ENCODE peak calls at places on chromosomes 2 and 18, in five cellular contexts. One of them, this sample, is unnamed.

GRCh38 chr18:6950641-6951040 is 167.0 kb downstream of the LAMA1 start:
- DNase-seq in choroid plexus epithelial cell: no peak
- DNase-seq in right lobe of liver: no peak
- DNase-seq in body of pancreas: peak
- DNase-seq in cardiac fibroblast: no peak
- DNase-seq in this sample: no peak

GRCh38 chr2:240604939-240605716 is 18.6 kb downstream of the CAPN10 start:
- DNase-seq in choroid plexus epithelial cell: no peak
- DNase-seq in right lobe of liver: peak
- DNase-seq in body of pancreas: no peak
- DNase-seq in cardiac fibroblast: no peak
- DNase-seq in this sample: no peak

GRCh38 chr2:230877737-230878598 is 13.2 kb downstream of the ITM2C start:
- DNase-seq in choroid plexus epithelial cell: no peak
- DNase-seq in right lobe of liver: peak
- DNase-seq in body of pancreas: no peak
- DNase-seq in cardiac fibroblast: no peak
- DNase-seq in this sample: no peak

GRCh38 chr18:51867767-51868166 is 472.2 kb upstream of the DCC start:
- DNase-seq in choroid plexus epithelial cell: peak
- DNase-seq in right lobe of liver: no peak
- DNase-seq in body of pancreas: peak
- DNase-seq in cardiac fibroblast: peak
- DNase-seq in this sample: no peak

GRCh38 chr2:144686518-144687215 is 166.7 kb upstream of the ZEB2 start:
- DNase-seq in choroid plexus epithelial cell: no peak
- DNase-seq in right lobe of liver: no peak
- DNase-seq in body of pancreas: no peak
- DNase-seq in cardiac fibroblast: no peak
- DNase-seq in this sample: no peak

GRCh38 chr2:148978026-148978685 is 60.3 kb upstream of the LYPD6B start:
- DNase-seq in choroid plexus epithelial cell: no peak
- DNase-seq in right lobe of liver: no peak
- DNase-seq in body of pancreas: no peak
- DNase-seq in cardiac fibroblast: no peak
- DNase-seq in this sample: no peak

GRCh38 chr18:22483407-22483806 is 65.7 kb upstream of the CTAGE1 start:
- DNase-seq in choroid plexus epithelial cell: no peak
- DNase-seq in right lobe of liver: no peak
- DNase-seq in body of pancreas: no peak
- DNase-seq in cardiac fibroblast: no peak
- DNase-seq in this sample: no peak

GRCh38 chr2:208266641-208267335 is 733 bp downstream of the PIKFYVE start:
- DNase-seq in choroid plexus epithelial cell: peak
- DNase-seq in right lobe of liver: no peak
- DNase-seq in body of pancreas: no peak
- DNase-seq in cardiac fibroblast: peak
- DNase-seq in this sample: no peak

GRCh38 chr2:105038383-105039061 is 653 bp downstream of the MRPS9 start:
- DNase-seq in choroid plexus epithelial cell: peak
- DNase-seq in right lobe of liver: no peak
- DNase-seq in body of pancreas: no peak
- DNase-seq in cardiac fibroblast: no peak
- DNase-seq in this sample: no peak

GRCh38 chr2:160630801-160631590 is 137.4 kb upstream of the RBMS1 start:
- DNase-seq in choroid plexus epithelial cell: peak
- DNase-seq in right lobe of liver: no peak
- DNase-seq in body of pancreas: no peak
- DNase-seq in cardiac fibroblast: peak
- DNase-seq in this sample: no peak

GRCh38 chr2:125310671-125311364 is 1285.7 kb downstream of the CNTNAP5 start:
- DNase-seq in choroid plexus epithelial cell: no peak
- DNase-seq in right lobe of liver: no peak
- DNase-seq in body of pancreas: no peak
- DNase-seq in cardiac fibroblast: no peak
- DNase-seq in this sample: no peak

GRCh38 chr2:209253544-209253943 is 170.3 kb upstream of the MAP2 start:
- DNase-seq in choroid plexus epithelial cell: no peak
- DNase-seq in right lobe of liver: no peak
- DNase-seq in body of pancreas: no peak
- DNase-seq in cardiac fibroblast: no peak
- DNase-seq in this sample: no peak

GRCh38 chr2:84527137-84528129 is 11.1 kb downstream of the DNAH6 start:
- DNase-seq in choroid plexus epithelial cell: peak
- DNase-seq in right lobe of liver: no peak
- DNase-seq in body of pancreas: no peak
- DNase-seq in cardiac fibroblast: peak
- DNase-seq in this sample: no peak

GRCh38 chr18:74370163-74370562 is 54.5 kb downstream of the C18orf63 start:
- DNase-seq in choroid plexus epithelial cell: no peak
- DNase-seq in right lobe of liver: no peak
- DNase-seq in body of pancreas: no peak
- DNase-seq in cardiac fibroblast: no peak
- DNase-seq in this sample: no peak

GRCh38 chr2:16207611-16208010 is 267.3 kb downstream of the MYCN start:
- DNase-seq in choroid plexus epithelial cell: no peak
- DNase-seq in right lobe of liver: no peak
- DNase-seq in body of pancreas: no peak
- DNase-seq in cardiac fibroblast: no peak
- DNase-seq in this sample: no peak

GRCh38 chr18:55095579-55095978 is 136.3 kb upstream of the CCDC68 start:
- DNase-seq in choroid plexus epithelial cell: no peak
- DNase-seq in right lobe of liver: no peak
- DNase-seq in body of pancreas: no peak
- DNase-seq in cardiac fibroblast: no peak
- DNase-seq in this sample: no peak

GRCh38 chr2:33022989-33023731 is 76.4 kb downstream of the LTBP1 start:
- DNase-seq in choroid plexus epithelial cell: peak
- DNase-seq in right lobe of liver: no peak
- DNase-seq in body of pancreas: no peak
- DNase-seq in cardiac fibroblast: peak
- DNase-seq in this sample: no peak

GRCh38 chr18:58768293-58768974 is 96.2 kb upstream of the ZNF532 start:
- DNase-seq in choroid plexus epithelial cell: peak
- DNase-seq in right lobe of liver: peak
- DNase-seq in body of pancreas: peak
- DNase-seq in cardiac fibroblast: peak
- DNase-seq in this sample: peak

DNA sequence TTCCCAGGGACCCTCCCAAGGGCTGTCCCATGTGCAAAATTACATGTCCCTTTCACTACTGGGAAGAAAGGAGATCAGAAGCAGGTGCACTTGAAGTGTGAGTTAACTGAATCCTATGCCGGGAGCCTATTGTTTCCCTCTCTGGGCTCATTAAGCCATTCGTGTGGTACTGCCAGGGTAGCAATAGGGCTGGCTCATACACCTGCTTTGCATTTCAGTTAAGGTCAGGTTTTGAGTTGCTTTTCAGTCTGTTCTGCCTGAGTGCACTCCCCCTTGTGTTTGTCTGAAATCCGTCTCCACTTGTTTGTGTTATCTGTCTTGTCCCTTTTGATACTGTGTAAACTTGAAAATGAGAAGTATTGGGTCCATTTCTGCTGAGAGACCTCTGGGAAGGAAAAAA is 1232.6 kb upstream of the NRXN1 start:
- DNase-seq in choroid plexus epithelial cell: no peak
- DNase-seq in right lobe of liver: no peak
- DNase-seq in body of pancreas: no peak
- DNase-seq in cardiac fibroblast: no peak
- DNase-seq in this sample: no peak
- TF ChIP-seq CTCF in choroid plexus epithelial cell: no peak
- TF ChIP-seq CTCF in right lobe of liver: no peak
- TF ChIP-seq CTCF in body of pancreas: no peak
- TF ChIP-seq CTCF in cardiac fibroblast: no peak
- TF ChIP-seq CTCF in this sample: no peak

DNA sequence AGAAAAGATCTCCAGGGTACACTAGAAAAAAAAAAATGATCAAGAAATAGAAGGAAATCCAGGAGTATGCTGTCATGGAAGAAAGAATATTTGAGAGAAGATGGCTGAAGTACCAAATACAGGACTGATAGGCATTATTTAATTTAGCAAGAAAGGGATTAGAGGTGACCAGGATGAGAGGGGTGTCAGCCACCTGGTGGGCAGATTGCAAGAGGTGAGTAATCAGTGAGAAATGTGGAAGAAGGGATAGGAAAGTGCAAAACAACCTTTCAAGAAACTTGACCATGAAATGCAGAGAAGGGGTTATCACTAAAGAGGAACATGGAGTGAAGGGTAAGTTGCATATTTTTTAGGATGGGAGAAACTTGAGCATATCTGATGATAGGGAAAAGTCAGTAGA is 101.5 kb downstream of the LRP2 start:
- DNase-seq in choroid plexus epithelial cell: no peak
- DNase-seq in right lobe of liver: no peak
- DNase-seq in body of pancreas: no peak
- DNase-seq in cardiac fibroblast: no peak
- DNase-seq in this sample: no peak
- TF ChIP-seq CTCF in choroid plexus epithelial cell: no peak
- TF ChIP-seq CTCF in right lobe of liver: no peak
- TF ChIP-seq CTCF in body of pancreas: no peak
- TF ChIP-seq CTCF in cardiac fibroblast: no peak
- TF ChIP-seq CTCF in this sample: no peak

GRCh38 chr2:210617318-210617717 is 60.9 kb downstream of the CPS1 start:
- DNase-seq in choroid plexus epithelial cell: no peak
- DNase-seq in right lobe of liver: no peak
- DNase-seq in body of pancreas: no peak
- DNase-seq in cardiac fibroblast: no peak
- DNase-seq in this sample: no peak

GRCh38 chr2:210620456-210620855 is 64.1 kb downstream of the CPS1 start:
- DNase-seq in choroid plexus epithelial cell: peak
- DNase-seq in right lobe of liver: no peak
- DNase-seq in body of pancreas: no peak
- DNase-seq in cardiac fibroblast: peak
- DNase-seq in this sample: no peak

GRCh38 chr2:210623506-210623905 is 67.1 kb downstream of the CPS1 start:
- DNase-seq in choroid plexus epithelial cell: no peak
- DNase-seq in right lobe of liver: no peak
- DNase-seq in body of pancreas: no peak
- DNase-seq in cardiac fibroblast: no peak
- DNase-seq in this sample: no peak

GRCh38 chr2:210616074-210616473 is 59.7 kb downstream of the CPS1 start:
- DNase-seq in choroid plexus epithelial cell: no peak
- DNase-seq in right lobe of liver: no peak
- DNase-seq in body of pancreas: no peak
- DNase-seq in cardiac fibroblast: no peak
- DNase-seq in this sample: no peak

GRCh38 chr2:210617732-210618330 is 61.4 kb downstream of the CPS1 start:
- DNase-seq in choroid plexus epithelial cell: peak
- DNase-seq in right lobe of liver: no peak
- DNase-seq in body of pancreas: peak
- DNase-seq in cardiac fibroblast: peak
- DNase-seq in this sample: no peak
- TF ChIP-seq CTCF in choroid plexus epithelial cell: peak
- TF ChIP-seq CTCF in right lobe of liver: peak
- TF ChIP-seq CTCF in body of pancreas: peak
- TF ChIP-seq CTCF in cardiac fibroblast: peak
- TF ChIP-seq CTCF in this sample: peak

DNA sequence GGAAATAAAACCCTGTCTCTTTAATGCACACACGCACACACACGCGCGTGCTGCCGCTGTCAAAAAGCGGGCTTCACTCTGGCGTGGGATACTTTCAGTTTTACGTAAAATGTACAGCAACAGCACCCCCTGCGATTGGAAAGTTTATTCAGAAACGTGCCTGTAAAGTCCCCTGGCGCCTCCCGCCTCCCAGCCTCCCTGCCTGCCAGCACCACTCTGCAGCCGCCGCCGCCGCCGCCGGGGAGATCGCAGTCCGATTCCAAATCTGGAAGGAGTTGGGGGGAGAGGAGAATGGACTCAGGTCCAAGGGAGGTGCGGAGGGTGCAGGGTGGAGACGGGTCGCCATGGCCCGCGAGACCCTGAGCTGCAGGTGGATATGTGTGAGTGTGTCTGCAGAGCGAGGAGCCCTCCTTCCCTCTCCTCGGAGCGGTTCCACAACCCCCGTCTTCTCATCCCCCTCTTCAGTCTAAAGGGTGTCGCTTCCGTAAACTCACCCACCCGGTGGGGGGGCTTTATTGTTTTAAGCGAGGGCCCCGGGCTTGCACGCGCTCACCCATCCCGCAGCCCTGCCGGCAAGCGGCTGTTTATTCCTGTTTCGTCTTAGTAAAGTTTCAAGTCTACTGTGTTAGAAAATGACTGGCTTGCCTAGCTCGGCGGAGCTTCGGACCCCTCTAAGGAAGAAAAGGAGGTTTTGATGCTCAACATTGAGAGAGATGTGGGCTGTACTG is 1.8 kb upstream of the BCL11A start:
- DNase-seq in choroid plexus epithelial cell: peak
- DNase-seq in right lobe of liver: peak
- DNase-seq in body of pancreas: peak
- DNase-seq in cardiac fibroblast: peak
- DNase-seq in this sample: peak
- TF ChIP-seq CTCF in choroid plexus epithelial cell: peak
- TF ChIP-seq CTCF in right lobe of liver: peak
- TF ChIP-seq CTCF in body of pancreas: peak
- TF ChIP-seq CTCF in cardiac fibroblast: peak
- TF ChIP-seq CTCF in this sample: peak

DNA sequence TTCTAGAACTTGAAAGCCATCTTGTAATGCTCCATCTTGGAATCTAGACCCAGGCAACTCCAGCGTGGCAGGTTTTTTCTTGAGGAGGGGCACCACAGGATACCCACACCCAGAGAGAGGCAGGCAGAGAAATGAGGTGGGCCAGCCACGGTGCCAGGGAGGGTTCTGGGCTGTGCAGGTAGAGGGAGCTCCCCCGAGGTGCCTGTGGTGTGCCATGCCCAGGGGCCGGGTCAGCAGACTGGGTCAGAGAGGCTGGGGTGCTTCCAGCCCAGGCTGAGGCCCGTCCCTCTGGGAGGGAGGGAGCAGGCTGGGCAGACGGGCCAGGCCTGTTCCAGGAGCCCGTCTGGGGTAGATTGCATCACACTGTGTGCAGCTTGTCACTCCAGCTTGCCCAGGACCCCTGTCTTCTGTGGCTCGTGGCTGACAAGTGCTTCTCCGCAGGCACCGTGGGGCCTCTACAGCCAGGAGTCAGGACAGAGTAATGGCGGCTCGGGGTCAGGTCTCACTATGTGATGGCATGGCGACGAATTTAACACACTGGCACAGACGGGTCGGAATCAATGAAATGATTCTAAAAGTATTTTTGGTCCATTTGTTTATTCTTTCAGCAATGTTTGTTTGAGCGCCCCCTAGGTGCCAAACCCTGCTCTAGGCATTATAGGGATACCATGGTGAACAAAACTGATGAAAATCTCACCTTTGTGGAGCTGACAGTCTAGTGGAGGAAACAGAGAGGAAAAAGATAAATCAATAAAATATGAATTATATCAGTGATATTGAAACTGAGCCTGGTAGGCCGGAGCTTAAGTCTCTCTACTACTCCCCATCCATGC is 144.0 kb downstream of the ACOXL start:
- DNase-seq in choroid plexus epithelial cell: no peak
- DNase-seq in right lobe of liver: no peak
- DNase-seq in body of pancreas: no peak
- DNase-seq in cardiac fibroblast: no peak
- DNase-seq in this sample: no peak
- TF ChIP-seq CTCF in choroid plexus epithelial cell: no peak
- TF ChIP-seq CTCF in right lobe of liver: no peak
- TF ChIP-seq CTCF in body of pancreas: no peak
- TF ChIP-seq CTCF in cardiac fibroblast: no peak
- TF ChIP-seq CTCF in this sample: peak

GRCh38 chr2:136282238-136282775 is 164.4 kb upstream of the CXCR4 start:
- DNase-seq in choroid plexus epithelial cell: no peak
- DNase-seq in right lobe of liver: no peak
- DNase-seq in body of pancreas: no peak
- DNase-seq in cardiac fibroblast: no peak
- DNase-seq in this sample: no peak
- TF ChIP-seq CTCF in choroid plexus epithelial cell: no peak
- TF ChIP-seq CTCF in right lobe of liver: no peak
- TF ChIP-seq CTCF in body of pancreas: no peak
- TF ChIP-seq CTCF in cardiac fibroblast: no peak
- TF ChIP-seq CTCF in this sample: no peak